ENCODE peak calls at places on chromosome 6, in eight cellular contexts. K, O, D, V, U, Q, E and P are unnamed samples.

GRCh38 chr6:87078983-87079616 is 15.8 kb downstream of the CGA start:
- DNase-seq in E (no peak), D (peak; percentile 84), O (no peak), Q (peak; percentile 95), V (peak; percentile 70), U (peak; percentile 66), K (peak; percentile 53), P (peak; percentile 52)

GRCh38 chr6:17831135-17831534 is 124.4 kb upstream of the NUP153 start:
- DNase-seq in V (peak; percentile 70), U (no peak), D (no peak), E (no peak), Q (no peak), O (peak; percentile 48), K (no peak), P (peak; percentile 93)

GRCh38 chr6:49892280-49892679 is 25.9 kb upstream of the CRISP1 start:
- DNase-seq in D (no peak), K (no peak), U (no peak), V (no peak), Q (no peak), E (no peak), O (no peak), P (no peak)

GRCh38 chr6:7991992-7992815 is 72.0 kb downstream of the BLOC1S5 start:
- DNase-seq in D (peak; percentile 60), U (peak; percentile 79), E (no peak), K (no peak), V (peak; percentile 85), Q (peak; percentile 59), O (no peak), P (peak; percentile 87)

GRCh38 chr6:84329077-84329476 is 101.6 kb upstream of the CEP162 start:
- DNase-seq in K (no peak), E (no peak), V (no peak), O (no peak), Q (peak; percentile 31), D (no peak), U (no peak), P (no peak)

GRCh38 chr6:139751179-139751578 is 376.7 kb upstream of the CITED2 start:
- DNase-seq in D (no peak), E (no peak), V (peak; percentile 88), Q (no peak), U (no peak), K (no peak), O (no peak), P (peak; percentile 77)

GRCh38 chr6:129645371-129646139 is 64.4 kb downstream of the ARHGAP18 start:
- DNase-seq in Q (no peak), E (no peak), D (no peak), K (no peak), V (peak; percentile 52), O (no peak), U (no peak), P (no peak)

GRCh38 chr6:26487466-26487865 is 12.6 kb upstream of the BTN1A1 start:
- DNase-seq in D (no peak), V (no peak), U (no peak), E (no peak), K (no peak), O (no peak), Q (no peak), P (no peak)

GRCh38 chr6:1190361-1190760 is 121.5 kb upstream of the FOXQ1 start:
- DNase-seq in U (no peak), O (peak; percentile 91), K (no peak), Q (no peak), V (peak; percentile 98), E (no peak), D (peak; percentile 35), P (peak; percentile 94)

GRCh38 chr6:153210083-153210482 is 79.0 kb upstream of the RGS17 start:
- DNase-seq in U (peak; percentile 30), E (no peak), K (no peak), Q (no peak), O (no peak), V (peak; percentile 54), D (peak; percentile 62), P (peak; percentile 9)

GRCh38 chr6:157755752-157756411 is 67.2 kb upstream of the SNX9 start:
- DNase-seq in Q (no peak), K (no peak), V (no peak), U (no peak), E (no peak), D (no peak), O (no peak), P (no peak)

GRCh38 chr6:84549912-84550311 is 214.5 kb downstream of the TBX18 start:
- DNase-seq in E (no peak), V (no peak), D (no peak), Q (peak; percentile 57), O (no peak), U (no peak), K (no peak), P (no peak)

GRCh38 chr6:13526718-13527668 is 39.6 kb upstream of the GFOD1 start:
- DNase-seq in O (no peak), E (no peak), Q (no peak), V (no peak), U (peak; percentile 45), D (peak; percentile 47), K (peak; percentile 74), P (no peak)

GRCh38 chr6:75166236-75166635 is 39.6 kb downstream of the COL12A1 start:
- DNase-seq in V (peak; percentile 44), U (no peak), D (no peak), O (no peak), Q (no peak), K (no peak), E (no peak), P (no peak)

GRCh38 chr6:47420394-47421371 is 56.9 kb upstream of the CD2AP start:
- DNase-seq in D (no peak), E (no peak), K (no peak), U (no peak), Q (no peak), O (no peak), V (peak; percentile 5), P (no peak)

GRCh38 chr6:15066433-15067337 is 179.2 kb upstream of the JARID2 start:
- DNase-seq in V (peak; percentile 61), Q (no peak), K (no peak), O (no peak), E (no peak), D (peak; percentile 44), U (no peak), P (peak; percentile 30)

GRCh38 chr6:43636312-43636667 is 650 bp downstream of the MAD2L1BP start:
- DNase-seq in U (no peak), Q (peak; percentile 10), D (no peak), O (no peak), K (no peak), E (no peak), V (peak; percentile 41), P (no peak)

GRCh38 chr6:105370316-105370715 is 32.6 kb downstream of the PREP start:
- DNase-seq in V (no peak), Q (no peak), U (no peak), O (no peak), E (no peak), D (no peak), K (no peak), P (no peak)

GRCh38 chr6:41039060-41039998 is at the start of gene UNC5CL:
- DNase-seq in K (peak; percentile 61), V (peak; percentile 54), U (peak; percentile 75), E (no peak), Q (peak; percentile 88), D (peak; percentile 48), O (no peak), P (peak; percentile 31)

GRCh38 chr6:143337201-143337949 is 113.1 kb downstream of the ADAT2 start:
- DNase-seq in Q (peak; percentile 93), O (no peak), U (no peak), K (peak; percentile 70), D (peak; percentile 55), V (peak; percentile 17), E (no peak), P (no peak)

DNA sequence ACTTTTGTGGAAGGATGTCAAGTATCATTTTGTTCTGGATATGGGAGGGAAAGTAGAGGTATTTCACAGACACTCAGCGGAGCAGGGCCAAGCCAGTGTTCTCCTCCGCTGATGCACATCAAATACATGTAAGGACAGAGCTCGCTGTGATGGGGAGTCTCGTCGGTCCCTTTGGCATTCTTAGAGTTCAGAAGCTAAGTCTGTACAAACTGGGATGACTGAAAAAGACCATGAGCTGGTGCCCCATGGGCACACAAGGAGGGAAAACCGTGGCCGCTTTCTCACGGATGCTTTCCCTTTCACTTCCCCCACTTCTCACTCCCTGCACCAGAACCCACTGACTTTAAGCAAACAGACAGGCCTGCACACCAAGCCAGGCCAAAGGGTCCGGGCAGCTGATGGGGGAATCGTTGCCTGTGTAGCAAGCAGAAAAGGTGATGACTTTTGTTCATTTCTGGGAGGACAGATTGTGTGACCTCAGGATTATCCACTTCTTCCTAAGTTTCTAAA is 27.7 kb upstream of the MPC1 start:
- DNase-seq in V (no peak), E (no peak), Q (no peak), D (no peak), K (no peak), O (no peak), U (no peak), P (no peak)
- TF ChIP-seq CTCF in V (no peak), E (no peak), Q (no peak), D (no peak), K (no peak), O (no peak), U (no peak), P (no peak)

DNA sequence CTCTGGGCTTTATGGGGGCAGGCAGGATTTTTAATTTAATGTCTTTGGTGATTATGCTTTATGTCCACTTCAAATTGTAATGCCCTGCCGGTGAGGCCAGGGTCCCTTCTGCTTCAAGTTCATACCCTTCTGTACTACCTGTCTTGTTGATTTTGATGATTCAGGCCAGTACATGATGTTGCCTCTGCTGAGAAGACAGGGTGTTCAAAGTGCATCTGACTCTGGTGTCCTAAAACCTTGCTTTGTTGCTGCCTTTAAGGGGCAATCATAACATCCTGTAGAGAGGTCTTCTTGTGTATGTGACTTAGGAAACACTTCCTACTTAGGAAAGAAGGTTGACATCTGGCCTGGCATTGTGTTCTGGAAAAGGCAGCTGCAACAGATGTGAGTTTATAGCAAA is 113.2 kb downstream of the TMEM170B start:
- DNase-seq in E (no peak), K (no peak), D (no peak), V (peak; percentile 43), Q (peak; percentile 5), O (no peak), U (no peak), P (no peak)
- TF ChIP-seq CTCF in E (no peak), K (no peak), D (no peak), V (no peak), Q (no peak), O (no peak), U (no peak), P (no peak)

GRCh38 chr6:9606435-9607134 is 808.3 kb downstream of the TFAP2A start:
- DNase-seq in V (no peak), U (no peak), E (no peak), K (no peak), Q (peak; percentile 79), D (no peak), O (no peak), P (no peak)
- TF ChIP-seq CTCF in V (no peak), U (no peak), E (no peak), K (no peak), Q (peak; percentile 22), D (no peak), O (no peak), P (no peak)

GRCh38 chr6:100574836-100575235 is 110.1 kb upstream of the SIM1 start:
- DNase-seq in D (no peak), E (no peak), K (no peak), V (no peak), O (no peak), Q (no peak), U (no peak), P (no peak)

GRCh38 chr6:100577425-100577824 is 112.7 kb upstream of the SIM1 start:
- DNase-seq in K (no peak), V (no peak), Q (no peak), D (no peak), O (no peak), E (no peak), U (no peak), P (no peak)

GRCh38 chr6:100568255-100568654 is 103.5 kb upstream of the SIM1 start:
- DNase-seq in U (no peak), K (no peak), E (no peak), D (no peak), V (no peak), Q (no peak), O (no peak), P (peak; percentile 48)

GRCh38 chr6:100573169-100573568 is 108.4 kb upstream of the SIM1 start:
- DNase-seq in K (no peak), O (no peak), Q (peak; percentile 28), E (no peak), U (no peak), D (peak; percentile 51), V (peak; percentile 80), P (peak; percentile 58)
- TF ChIP-seq CTCF in K (no peak), O (peak; percentile 37), Q (peak; percentile 62), E (no peak), U (no peak), D (peak; percentile 58), V (peak; percentile 22), P (peak; percentile 81)